ENCODE peak calls at places on chromosomes 16 and 17, in four cellular contexts. One of them, this sample, is unnamed.

GRCh38 chr17:68704897-68705296 is 103.7 kb upstream of the FAM20A start:
- DNase-seq in HepG2: no peak
- DNase-seq in H1: no peak
- DNase-seq in K562: no peak
- DNase-seq in this sample: no peak

GRCh38 chr17:2598166-2598565 is 4.7 kb downstream of the PAFAH1B1 start:
- DNase-seq in HepG2: no peak
- DNase-seq in H1: no peak
- DNase-seq in K562: no peak
- DNase-seq in this sample: no peak

GRCh38 chr17:2023692-2024571 is 1.2 kb downstream of the RTN4RL1 start:
- DNase-seq in HepG2: no peak
- DNase-seq in H1: peak
- DNase-seq in K562: peak
- DNase-seq in this sample: peak

GRCh38 chr17:73718912-73719311 is 74.7 kb upstream of the SDK2 start:
- DNase-seq in HepG2: no peak
- DNase-seq in H1: no peak
- DNase-seq in K562: no peak
- DNase-seq in this sample: no peak

GRCh38 chr16:67432491-67432890 is 1.6 kb downstream of the HSD11B2 start:
- DNase-seq in HepG2: no peak
- DNase-seq in H1: no peak
- DNase-seq in K562: no peak
- DNase-seq in this sample: no peak

GRCh38 chr17:61467416-61468262 is 15.4 kb downstream of the TBX4 start:
- DNase-seq in HepG2: no peak
- DNase-seq in H1: no peak
- DNase-seq in K562: peak
- DNase-seq in this sample: no peak

GRCh38 chr17:2138318-2138717 is 83.4 kb downstream of the HIC1 start:
- DNase-seq in HepG2: no peak
- DNase-seq in H1: no peak
- DNase-seq in K562: peak
- DNase-seq in this sample: no peak

GRCh38 chr17:82020874-82021727 is 1.6 kb downstream of the CENPX start:
- DNase-seq in HepG2: peak
- DNase-seq in H1: no peak
- DNase-seq in K562: no peak
- DNase-seq in this sample: peak

GRCh38 chr16:49023095-49023494 is 258.5 kb downstream of the CBLN1 start:
- DNase-seq in HepG2: no peak
- DNase-seq in H1: no peak
- DNase-seq in K562: no peak
- DNase-seq in this sample: no peak

GRCh38 chr16:4081035-4081434 is 35.2 kb downstream of the ADCY9 start:
- DNase-seq in HepG2: no peak
- DNase-seq in H1: no peak
- DNase-seq in K562: no peak
- DNase-seq in this sample: no peak

GRCh38 chr17:17755715-17756114 is 74.5 kb downstream of the RAI1 start:
- DNase-seq in HepG2: no peak
- DNase-seq in H1: no peak
- DNase-seq in K562: no peak
- DNase-seq in this sample: no peak

GRCh38 chr16:65002265-65002664 is 119.6 kb downstream of the CDH11 start:
- DNase-seq in HepG2: no peak
- DNase-seq in H1: no peak
- DNase-seq in K562: no peak
- DNase-seq in this sample: no peak

GRCh38 chr17:31593806-31594205 is 202.3 kb downstream of the RAB11FIP4 start:
- DNase-seq in HepG2: no peak
- DNase-seq in H1: no peak
- DNase-seq in K562: no peak
- DNase-seq in this sample: no peak

GRCh38 chr17:6005939-6006338 is 64.2 kb upstream of the WSCD1 start:
- DNase-seq in HepG2: no peak
- DNase-seq in H1: no peak
- DNase-seq in K562: no peak
- DNase-seq in this sample: no peak

GRCh38 chr16:1965610-1966009 is 984 bp upstream of the RPS2 start:
- DNase-seq in HepG2: no peak
- DNase-seq in H1: no peak
- DNase-seq in K562: no peak
- DNase-seq in this sample: no peak

GRCh38 chr17:36879599-36880255 is 57.5 kb upstream of the LHX1 start:
- DNase-seq in HepG2: no peak
- DNase-seq in H1: no peak
- DNase-seq in K562: no peak
- DNase-seq in this sample: no peak

GRCh38 chr16:14576532-14576931 is 53.5 kb downstream of the PARN start:
- DNase-seq in HepG2: no peak
- DNase-seq in H1: no peak
- DNase-seq in K562: no peak
- DNase-seq in this sample: no peak

GRCh38 chr17:79852748-79853147 is 13.5 kb upstream of the CBX4 start:
- DNase-seq in HepG2: no peak
- DNase-seq in H1: no peak
- DNase-seq in K562: no peak
- DNase-seq in this sample: peak

GRCh38 chr17:12134587-12134986 is 113.9 kb downstream of the MAP2K4 start:
- DNase-seq in HepG2: no peak
- DNase-seq in H1: no peak
- DNase-seq in K562: no peak
- DNase-seq in this sample: no peak

GRCh38 chr16:3577302-3577752 is at the start of gene NLRC3:
- DNase-seq in HepG2: no peak
- DNase-seq in H1: no peak
- DNase-seq in K562: no peak
- DNase-seq in this sample: no peak

GRCh38 chr17:2794116-2794803 is 2.0 kb upstream of the RAP1GAP2 start:
- DNase-seq in HepG2: no peak
- DNase-seq in H1: no peak
- DNase-seq in K562: no peak
- DNase-seq in this sample: no peak

GRCh38 chr16:58461056-58461455 is 38.9 kb upstream of the NDRG4 start:
- DNase-seq in HepG2: no peak
- DNase-seq in H1: no peak
- DNase-seq in K562: peak
- DNase-seq in this sample: no peak

GRCh38 chr17:74429604-74430384 is 2.1 kb upstream of the GPRC5C start:
- DNase-seq in HepG2: peak
- DNase-seq in H1: no peak
- DNase-seq in K562: no peak
- DNase-seq in this sample: no peak

GRCh38 chr17:72560303-72561247 is 439.8 kb downstream of the SOX9 start:
- DNase-seq in HepG2: peak
- DNase-seq in H1: no peak
- DNase-seq in K562: peak
- DNase-seq in this sample: peak

GRCh38 chr17:12097326-12097725 is 76.6 kb downstream of the MAP2K4 start:
- DNase-seq in HepG2: no peak
- DNase-seq in H1: no peak
- DNase-seq in K562: no peak
- DNase-seq in this sample: no peak

GRCh38 chr17:47819475-47819874 is 2.1 kb downstream of the OSBPL7 start:
- DNase-seq in HepG2: no peak
- DNase-seq in H1: no peak
- DNase-seq in K562: no peak
- DNase-seq in this sample: no peak

GRCh38 chr17:47644324-47644723 is 5.4 kb upstream of the KPNB1 start:
- DNase-seq in HepG2: no peak
- DNase-seq in H1: no peak
- DNase-seq in K562: no peak
- DNase-seq in this sample: no peak

GRCh38 chr16:71467810-71468209 is 5.8 kb upstream of the ZNF23 start:
- DNase-seq in HepG2: peak
- DNase-seq in H1: no peak
- DNase-seq in K562: peak
- DNase-seq in this sample: no peak

GRCh38 chr17:59814685-59815084 is 78.1 kb downstream of the TUBD1 start:
- DNase-seq in HepG2: no peak
- DNase-seq in H1: no peak
- DNase-seq in K562: no peak
- DNase-seq in this sample: no peak

GRCh38 chr16:9139965-9140364 is 48.5 kb downstream of the HAPSTR1 start:
- DNase-seq in HepG2: peak
- DNase-seq in H1: no peak
- DNase-seq in K562: peak
- DNase-seq in this sample: no peak

DNA sequence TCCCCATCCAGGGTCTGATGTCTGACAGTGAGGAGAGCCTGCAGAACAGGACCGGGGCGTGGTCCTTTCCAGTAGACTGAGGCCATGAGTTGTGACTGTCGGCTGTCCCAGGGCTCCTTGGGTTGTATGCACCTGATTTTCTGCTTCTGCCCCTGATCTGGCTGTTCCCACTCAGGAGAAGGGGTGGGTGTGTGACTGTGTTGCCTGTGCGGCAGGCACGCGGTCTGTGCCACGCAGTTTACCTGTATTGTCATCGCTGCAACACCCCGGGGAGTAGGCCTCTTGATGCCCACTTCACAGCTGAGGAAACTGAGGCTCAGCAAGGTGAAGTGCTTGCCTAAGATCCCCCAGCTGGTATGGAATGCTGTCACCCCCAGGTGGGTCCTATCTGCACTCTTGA is 1.4 kb downstream of the CRISPLD2 start:
- DNase-seq in HepG2: no peak
- DNase-seq in H1: no peak
- DNase-seq in K562: no peak
- DNase-seq in this sample: no peak
- H3K4me3 ChIP-seq in HepG2: no peak
- H3K4me3 ChIP-seq in H1: no peak
- H3K4me3 ChIP-seq in K562: no peak
- H3K4me3 ChIP-seq in this sample: no peak

GRCh38 chr16:88077328-88078108 is 126.3 kb downstream of the BANP start:
- DNase-seq in HepG2: no peak
- DNase-seq in H1: no peak
- DNase-seq in K562: no peak
- DNase-seq in this sample: no peak

GRCh38 chr16:88073201-88073721 is 122.0 kb downstream of the BANP start:
- DNase-seq in HepG2: no peak
- DNase-seq in H1: no peak
- DNase-seq in K562: no peak
- DNase-seq in this sample: no peak

GRCh38 chr16:88074041-88074440 is 122.8 kb downstream of the BANP start:
- DNase-seq in HepG2: no peak
- DNase-seq in H1: no peak
- DNase-seq in K562: no peak
- DNase-seq in this sample: no peak

GRCh38 chr16:88076211-88076931 is 125.1 kb downstream of the BANP start:
- DNase-seq in HepG2: no peak
- DNase-seq in H1: no peak
- DNase-seq in K562: no peak
- DNase-seq in this sample: no peak

DNA sequence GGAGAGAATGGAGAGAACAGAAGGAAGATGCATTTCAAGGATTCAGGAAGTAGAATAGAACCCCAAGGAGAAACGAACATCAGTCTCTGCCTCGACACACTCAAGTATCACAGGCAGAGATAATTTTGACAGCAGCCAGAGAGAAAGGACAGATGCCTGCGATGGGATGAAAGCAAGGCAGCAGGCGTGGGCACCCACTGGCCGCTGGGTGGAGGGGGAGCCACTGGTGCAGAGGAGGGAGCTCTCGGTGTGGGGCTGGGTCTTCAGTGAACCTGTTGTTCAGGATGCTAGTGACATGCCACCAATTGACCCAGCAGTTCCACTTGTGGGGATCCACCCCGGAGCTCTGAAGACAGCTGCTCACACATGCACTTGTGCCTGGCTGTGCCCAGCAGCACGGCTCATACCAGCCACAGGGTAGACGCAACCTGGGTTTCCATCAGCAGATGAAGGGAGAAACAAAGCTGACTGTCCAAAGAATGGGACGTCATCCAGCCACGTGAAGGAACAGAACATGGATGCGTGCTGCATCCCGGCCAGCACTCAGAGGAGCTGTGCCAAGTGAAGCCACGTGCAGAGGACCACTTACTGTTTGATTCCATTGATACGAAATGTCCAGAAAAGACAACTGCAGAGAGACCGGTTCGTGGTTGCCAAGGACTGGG is 127.0 kb downstream of the BANP start:
- DNase-seq in HepG2: no peak
- DNase-seq in H1: no peak
- DNase-seq in K562: no peak
- DNase-seq in this sample: no peak
- TF ChIP-seq RNF2 in HepG2: no peak
- TF ChIP-seq RNF2 in H1: no peak
- TF ChIP-seq RNF2 in K562: no peak
- TF ChIP-seq RNF2 in this sample: no peak

GRCh38 chr17:43881176-43881575 is 26.2 kb downstream of the MPP2 start:
- DNase-seq in HepG2: no peak
- DNase-seq in H1: no peak
- DNase-seq in K562: no peak
- DNase-seq in this sample: no peak

GRCh38 chr17:43881758-43882505 is 25.4 kb downstream of the MPP2 start:
- DNase-seq in HepG2: no peak
- DNase-seq in H1: no peak
- DNase-seq in K562: peak
- DNase-seq in this sample: no peak

GRCh38 chr17:43878260-43879082 is 28.9 kb downstream of the MPP2 start:
- DNase-seq in HepG2: peak
- DNase-seq in H1: peak
- DNase-seq in K562: peak
- DNase-seq in this sample: peak

GRCh38 chr17:43880420-43880991 is 26.8 kb downstream of the MPP2 start:
- DNase-seq in HepG2: peak
- DNase-seq in H1: no peak
- DNase-seq in K562: peak
- DNase-seq in this sample: peak

DNA sequence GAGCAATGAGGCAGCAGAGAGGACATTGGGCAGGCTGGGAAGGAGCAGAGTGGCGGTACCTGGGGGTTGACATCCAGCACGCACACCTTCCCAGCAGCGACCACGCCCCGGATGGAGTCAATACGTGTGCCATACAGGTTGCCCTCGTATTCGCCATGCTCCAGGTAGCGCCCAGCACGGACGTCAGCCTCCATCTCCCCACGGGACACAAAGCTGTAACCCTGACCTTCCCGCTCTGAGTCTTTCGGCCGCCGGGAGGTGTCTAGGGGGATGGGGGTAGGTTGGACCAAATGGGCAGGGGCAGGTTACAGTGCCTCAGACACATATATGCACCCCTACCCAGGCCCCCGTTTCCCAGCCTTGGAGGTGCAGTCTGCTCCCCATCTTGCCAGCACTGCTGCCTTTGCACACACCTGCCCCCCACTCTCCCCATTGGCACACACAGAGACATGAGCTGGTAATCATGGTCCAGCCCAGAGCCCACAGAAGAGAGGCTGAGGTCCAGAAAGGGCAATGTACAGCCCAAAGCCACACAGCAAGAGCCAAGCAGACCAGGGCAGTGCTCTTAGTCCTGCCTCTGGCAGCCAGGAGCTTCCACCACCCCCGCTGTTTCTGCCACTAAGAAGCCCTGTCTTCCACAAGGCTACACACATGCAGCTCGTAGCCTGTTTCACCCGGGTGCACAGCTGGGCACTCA is 27.5 kb downstream of the MPP2 start:
- DNase-seq in HepG2: no peak
- DNase-seq in H1: no peak
- DNase-seq in K562: no peak
- DNase-seq in this sample: no peak
- H3K4me3 ChIP-seq in HepG2: no peak
- H3K4me3 ChIP-seq in H1: no peak
- H3K4me3 ChIP-seq in K562: no peak
- H3K4me3 ChIP-seq in this sample: no peak

GRCh38 chr17:49223517-49224197 is 6.9 kb downstream of the PHOSPHO1 start:
- DNase-seq in HepG2: no peak
- DNase-seq in H1: no peak
- DNase-seq in K562: peak
- DNase-seq in this sample: peak
- TF ChIP-seq RNF2 in HepG2: no peak
- TF ChIP-seq RNF2 in H1: no peak
- TF ChIP-seq RNF2 in K562: no peak
- TF ChIP-seq RNF2 in this sample: no peak

This sample was measured in A549.